ENCODE peak calls at places on chromosomes 16 and 17, in ten cellular contexts. F is AG08395; B is natural killer cell; W is ACHN; U is nucleus accumbens; Z is T-cell; G is astrocyte of the spinal cord; E is stimulated activated naive CD8-positive, alpha-beta T cell treated with anti-CD3 and anti-CD28 coated beads, Interleukin-15, Interleukin-2, amounts not matched to agents 100 U/mL and 50 U/mL, for 24 hours; Y is iris pigment epithelial cell; A is NT2/D1. K is an unnamed sample.

GRCh38 chr16:14454391-14454790 is 175.7 kb downstream of the PARN start:
- DNase-seq in F (peak), B (no peak), W (no peak), U (no peak), Z (no peak), G (peak), E (no peak), Y (peak), A (no peak), K (no peak)

GRCh38 chr17:11935734-11936406 is 61.4 kb downstream of the ZNF18 start:
- DNase-seq in F (peak), B (no peak), W (peak), U (peak), Z (no peak), G (peak), E (peak), Y (peak), A (peak), K (peak)

GRCh38 chr16:56360117-56361008 is 65.0 kb downstream of the AMFR start:
- DNase-seq in F (no peak), B (no peak), W (no peak), U (no peak), Z (no peak), G (no peak), E (no peak), Y (no peak), A (no peak), K (no peak)

GRCh38 chr16:48999508-48999907 is 282.1 kb downstream of the CBLN1 start:
- DNase-seq in F (no peak), B (no peak), W (no peak), U (no peak), Z (no peak), G (no peak), E (no peak), Y (no peak), A (no peak), K (no peak)

GRCh38 chr17:39972271-39972670 is 8.3 kb upstream of the PSMD3 start:
- DNase-seq in F (no peak), B (no peak), W (no peak), U (no peak), Z (no peak), G (peak), E (no peak), Y (no peak), A (no peak), K (no peak)

GRCh38 chr17:3603119-3603869 is 5.9 kb downstream of the TRPV1 start:
- DNase-seq in F (peak), B (no peak), W (no peak), U (no peak), Z (no peak), G (peak), E (no peak), Y (peak), A (no peak), K (no peak)

GRCh38 chr16:3215601-3216262 is 19.2 kb downstream of the ZNF200 start:
- DNase-seq in F (no peak), B (no peak), W (no peak), U (no peak), Z (peak), G (no peak), E (peak), Y (no peak), A (no peak), K (no peak)

GRCh38 chr16:68206224-68206623 is 29.7 kb downstream of the ESRP2 start:
- DNase-seq in F (no peak), B (no peak), W (no peak), U (no peak), Z (no peak), G (no peak), E (no peak), Y (no peak), A (no peak), K (no peak)

GRCh38 chr17:67950945-67951344 is 45.3 kb downstream of the C17orf58 start:
- DNase-seq in F (no peak), B (no peak), W (no peak), U (no peak), Z (no peak), G (no peak), E (no peak), Y (no peak), A (no peak), K (no peak)

GRCh38 chr16:89187337-89188063 is 12.8 kb downstream of the SLC22A31 start:
- DNase-seq in F (no peak), B (no peak), W (peak), U (no peak), Z (no peak), G (peak), E (peak), Y (no peak), A (no peak), K (no peak)

GRCh38 chr16:20901068-20901440 is 483 bp downstream of the LYRM1 start:
- DNase-seq in F (no peak), B (no peak), W (no peak), U (no peak), Z (no peak), G (no peak), E (no peak), Y (no peak), A (peak), K (no peak)

GRCh38 chr16:65869261-65869660 is 497.2 kb upstream of the CDH5 start:
- DNase-seq in F (no peak), B (no peak), W (no peak), U (no peak), Z (no peak), G (no peak), E (no peak), Y (no peak), A (no peak), K (no peak)

GRCh38 chr17:19348081-19348650 is 14.4 kb downstream of the B9D1 start:
- DNase-seq in F (no peak), B (no peak), W (no peak), U (no peak), Z (no peak), G (no peak), E (no peak), Y (no peak), A (no peak), K (no peak)

GRCh38 chr17:65332375-65332774 is 195.2 kb downstream of the RGS9 start:
- DNase-seq in F (peak), B (no peak), W (no peak), U (no peak), Z (no peak), G (peak), E (no peak), Y (peak), A (no peak), K (no peak)

GRCh38 chr16:17511340-17511739 is 40.6 kb upstream of the XYLT1 start:
- DNase-seq in F (peak), B (no peak), W (no peak), U (no peak), Z (no peak), G (no peak), E (no peak), Y (no peak), A (no peak), K (no peak)

GRCh38 chr16:56222482-56222997 is 31.3 kb downstream of the GNAO1 start:
- DNase-seq in F (no peak), B (no peak), W (no peak), U (no peak), Z (no peak), G (no peak), E (no peak), Y (no peak), A (no peak), K (no peak)

GRCh38 chr17:7109461-7110322 is 4.9 kb downstream of the ASGR2 start:
- DNase-seq in F (no peak), B (no peak), W (no peak), U (no peak), Z (no peak), G (no peak), E (no peak), Y (no peak), A (no peak), K (no peak)

GRCh38 chr17:40548982-40549680 is 16.1 kb downstream of the CCR7 start:
- DNase-seq in F (no peak), B (peak), W (no peak), U (no peak), Z (no peak), G (peak), E (peak), Y (peak), A (no peak), K (no peak)

GRCh38 chr17:1398900-1399299 is 1.1 kb downstream of the YWHAE start:
- DNase-seq in F (no peak), B (peak), W (peak), U (no peak), Z (no peak), G (peak), E (peak), Y (peak), A (no peak), K (no peak)

GRCh38 chr17:82974136-82974952 is 105.1 kb upstream of the METRNL start:
- DNase-seq in F (no peak), B (no peak), W (no peak), U (no peak), Z (no peak), G (peak), E (no peak), Y (no peak), A (no peak), K (no peak)

GRCh38 chr16:72921620-72922019 is 126.3 kb downstream of the ZFHX3 start:
- DNase-seq in F (peak), B (no peak), W (no peak), U (peak), Z (no peak), G (peak), E (no peak), Y (peak), A (no peak), K (no peak)

GRCh38 chr16:78005881-78006280 is 16.5 kb upstream of the CLEC3A start:
- DNase-seq in F (no peak), B (no peak), W (peak), U (no peak), Z (no peak), G (no peak), E (peak), Y (no peak), A (no peak), K (no peak)

GRCh38 chr17:78484300-78485159 is 92.7 kb downstream of the DNAH17 start:
- DNase-seq in F (peak), B (no peak), W (no peak), U (peak), Z (peak), G (no peak), E (peak), Y (peak), A (no peak), K (no peak)

GRCh38 chr16:46757339-46758050 is 9.4 kb upstream of the MYLK3 start:
- DNase-seq in F (peak), B (no peak), W (no peak), U (no peak), Z (no peak), G (no peak), E (no peak), Y (no peak), A (no peak), K (no peak)

GRCh38 chr17:82636626-82637598 is 11.3 kb downstream of the WDR45B start:
- DNase-seq in F (no peak), B (no peak), W (no peak), U (no peak), Z (no peak), G (no peak), E (no peak), Y (no peak), A (no peak), K (no peak)

K was measured in iPS DF 19.7.